ENCODE peak calls at places on chromosomes 11 and 22, in six cellular contexts. W, X, K, O, V and A are unnamed samples. For H3K36me3, the result is how much of the 10 kb centered on the place peaks cover.

GRCh38 chr22:29309332-29310064 is 3.0 kb downstream of the GAS2L1 start:
- DNase-seq in O (peak), K (no peak), V (no peak), X (no peak), W (no peak), A (no peak)

GRCh38 chr11:102989379-102990047 is 34.0 kb upstream of the MMP13 start:
- DNase-seq in K (peak), V (peak), W (peak), X (no peak), O (no peak), A (no peak)

GRCh38 chr11:10809373-10810199 is 860 bp upstream of the EIF4G2 start:
- DNase-seq in O (no peak), X (peak), V (peak), K (peak), W (peak), A (no peak)

GRCh38 chr11:27613670-27613950 is 86.6 kb downstream of the BDNF start:
- DNase-seq in O (no peak), X (no peak), V (peak), W (no peak), K (no peak), A (no peak)

GRCh38 chr11:77457340-77457739 is 16.6 kb downstream of the PAK1 start:
- DNase-seq in V (no peak), K (no peak), O (no peak), X (no peak), W (no peak), A (no peak)

GRCh38 chr11:29518389-29519174 is 498.2 kb downstream of the KCNA4 start:
- DNase-seq in K (no peak), O (no peak), W (no peak), V (no peak), X (no peak), A (no peak)

GRCh38 chr11:34223907-34224306 is 118.5 kb downstream of the NAT10 start:
- DNase-seq in X (no peak), O (no peak), W (no peak), K (no peak), V (no peak), A (no peak)

GRCh38 chr11:110337570-110338193 is 41.3 kb upstream of the RDX start:
- DNase-seq in V (peak), K (peak), O (no peak), X (peak), W (peak), A (no peak)

GRCh38 chr22:25736378-25737011 is 5.5 kb upstream of the MYO18B start:
- DNase-seq in W (no peak), K (no peak), O (no peak), V (no peak), X (peak), A (no peak)

GRCh38 chr22:39360674-39361413 is 11.1 kb downstream of the SYNGR1 start:
- DNase-seq in X (no peak), V (no peak), O (no peak), W (no peak), K (no peak), A (no peak)

GRCh38 chr11:1382429-1382828 is 7.3 kb upstream of the BRSK2 start:
- DNase-seq in X (no peak), V (no peak), W (no peak), O (no peak), K (no peak), A (no peak)

GRCh38 chr11:75773595-75774353 is 5.2 kb downstream of the DGAT2 start:
- DNase-seq in K (no peak), O (no peak), W (no peak), V (no peak), X (no peak), A (peak)

DNA sequence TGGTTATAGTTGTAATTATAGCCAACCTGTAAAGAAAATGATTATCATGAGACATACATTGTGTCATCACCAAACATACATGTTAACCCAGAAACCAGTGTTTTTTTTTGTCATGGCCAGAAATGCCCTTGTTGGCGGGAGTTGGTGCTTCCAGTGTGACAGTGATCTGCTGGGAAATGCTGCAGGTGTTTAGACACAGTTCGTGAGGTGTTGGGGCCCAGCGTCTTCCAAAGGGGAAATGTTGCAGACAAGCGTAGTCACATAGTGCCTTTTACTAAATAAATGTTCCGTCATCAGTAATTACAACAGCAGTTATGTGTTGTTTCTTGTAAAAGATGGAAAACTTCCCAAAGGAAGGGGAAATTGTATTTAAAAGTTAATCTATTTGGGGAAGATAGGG is 92.6 kb upstream of the GAL start:
- DNase-seq in X (no peak), K (no peak), V (no peak), O (no peak), W (no peak), A (no peak)
- H3K4me3 ChIP-seq in X (no peak), K (no peak), V (no peak), O (no peak), W (no peak), A (no peak)

DNA sequence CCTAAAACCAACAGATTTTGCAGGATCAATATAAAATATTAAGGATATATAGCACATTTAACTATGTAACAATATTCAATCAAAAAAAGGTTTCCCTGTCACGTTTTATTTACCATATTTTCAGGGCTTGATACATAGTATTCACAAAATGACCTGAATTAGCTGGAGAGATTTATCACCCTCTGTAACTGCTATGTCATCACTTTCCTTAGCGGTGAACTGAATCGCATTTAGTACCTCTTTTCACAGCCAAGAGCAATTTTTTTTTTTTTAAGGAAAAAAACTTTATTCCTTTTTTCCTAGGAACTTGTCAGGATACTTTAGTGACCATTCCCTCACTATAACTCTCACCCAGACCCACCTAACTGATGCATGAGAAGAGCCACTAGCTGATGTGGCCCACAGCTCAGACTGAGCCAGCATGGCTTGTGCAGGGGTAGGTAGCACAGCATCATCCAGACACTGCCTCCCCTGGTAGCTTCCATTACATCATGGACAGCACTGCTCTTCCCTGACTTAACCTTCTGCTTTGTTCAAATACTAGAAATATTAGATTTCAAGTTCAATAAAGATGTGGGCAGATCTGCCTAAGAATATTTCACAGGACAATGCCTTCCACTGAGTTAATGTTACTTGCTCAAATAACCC is 17.0 kb upstream of the GPR83 start:
- DNase-seq in X (no peak), W (no peak), K (no peak), O (no peak), V (no peak), A (no peak)
- H3K36me3 ChIP-seq in X (under half), W (under half), K (under half), O (under half), V (under half), A (under half)

GRCh38 chr11:66112041-66112491 is 42.0 kb downstream of the PACS1 start:
- DNase-seq in X (no peak), W (peak), O (no peak), V (no peak), K (no peak), A (no peak)

GRCh38 chr11:66113132-66113856 is 43.2 kb downstream of the PACS1 start:
- DNase-seq in X (no peak), W (peak), V (peak), O (no peak), K (peak), A (no peak)

GRCh38 chr11:66111158-66111557 is 41.1 kb downstream of the PACS1 start:
- DNase-seq in X (no peak), K (no peak), O (no peak), V (no peak), W (no peak), A (no peak)

GRCh38 chr11:66115638-66116410 is 45.8 kb downstream of the PACS1 start:
- DNase-seq in K (no peak), X (no peak), W (peak), O (no peak), V (peak), A (no peak)

GRCh38 chr11:66112640-66113098 is 42.6 kb downstream of the PACS1 start:
- DNase-seq in X (peak), V (peak), W (peak), O (no peak), K (peak), A (no peak)
- H3K4me3 ChIP-seq in X (no peak), V (no peak), W (no peak), O (no peak), K (no peak), A (no peak)

DNA sequence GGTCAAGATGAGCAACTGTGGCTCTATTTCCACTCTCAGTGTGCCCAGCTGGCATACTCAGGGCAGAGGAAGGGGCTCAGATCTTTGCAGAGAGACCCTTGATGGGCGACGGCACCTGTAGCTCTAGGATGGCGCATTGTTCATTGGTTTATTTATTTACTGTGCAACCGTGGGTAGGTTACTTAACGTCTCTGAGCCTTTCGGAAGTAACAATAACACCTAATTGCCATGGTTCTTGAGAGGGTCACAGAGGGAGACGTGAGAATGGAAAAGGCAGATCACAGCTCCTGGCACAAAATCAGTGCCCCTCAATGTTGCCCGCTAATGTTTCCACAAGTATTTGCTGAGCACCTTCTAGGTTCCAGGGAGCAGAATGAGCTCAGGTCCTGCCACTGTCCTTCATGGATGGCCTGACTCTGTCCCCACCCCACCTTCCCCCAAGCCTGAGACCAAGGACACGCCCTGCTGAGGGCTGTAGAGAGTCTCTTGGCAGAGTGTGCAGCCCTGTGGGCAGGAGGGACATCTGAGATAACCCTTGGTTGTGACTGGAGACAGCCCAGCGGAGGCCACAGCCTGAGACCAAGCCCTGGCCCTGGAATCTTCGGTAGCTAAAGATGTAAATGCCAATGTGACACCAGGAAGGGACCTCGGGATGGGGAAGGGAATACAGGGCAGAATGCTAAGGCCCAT is 780 bp upstream of the ALDH3B2 start:
- DNase-seq in V (no peak), W (no peak), K (no peak), O (no peak), X (no peak), A (no peak)
- H3K36me3 ChIP-seq in V (under half), W (under half), K (under half), O (under half), X (under half), A (under half)

GRCh38 chr11:111879637-111879960 is 258 bp downstream of the CFAP68 start:
- DNase-seq in V (no peak), O (no peak), K (no peak), X (no peak), W (peak), A (no peak)
- H3K4me3 ChIP-seq in V (peak), O (peak), K (peak), X (peak), W (peak), A (peak)